ENCODE peak calls at places on chromosomes 3 and 15, in four cellular contexts. U is SK-N-SH, X is HepG2, P is GM12878. S is an unnamed sample.

GRCh38 chr3:177318559-177318958 is 121.3 kb upstream of the TBL1XR1 start:
- DNase-seq in X (no peak), P (no peak), U (no peak), S (no peak)

GRCh38 chr3:25427155-25428002 is 684 bp upstream of the RARB start:
- DNase-seq in P (no peak), X (peak; percentile 42), U (peak; percentile 24), S (peak; percentile 83)

GRCh38 chr3:153284282-153284938 is 122.4 kb downstream of the RAP2B start:
- DNase-seq in P (peak; percentile 12), U (no peak), X (peak; percentile 10), S (peak; percentile 86)

GRCh38 chr3:14907043-14907966 is 40.1 kb upstream of the NR2C2 start:
- DNase-seq in X (no peak), U (no peak), P (no peak), S (no peak)

GRCh38 chr3:195040094-195040493 is 230.9 kb downstream of the XXYLT1 start:
- DNase-seq in P (no peak), X (no peak), U (no peak), S (no peak)

GRCh38 chr3:124347418-124347817 is 355.5 kb upstream of the ROPN1 start:
- DNase-seq in X (no peak), U (peak; percentile 34), P (no peak), S (no peak)

GRCh38 chr3:171116365-171116764 is 89.8 kb upstream of the SLC2A2 start:
- DNase-seq in P (no peak), X (no peak), U (no peak), S (no peak)

GRCh38 chr3:171028025-171028778 is 1.7 kb upstream of the SLC2A2 start:
- DNase-seq in U (peak; percentile 65), P (no peak), X (peak; percentile 28), S (no peak)

GRCh38 chr15:77865106-77865630 is 212.3 kb downstream of the TBC1D2B start:
- DNase-seq in U (no peak), P (no peak), X (no peak), S (no peak)

GRCh38 chr15:92624401-92624991 is 31.1 kb downstream of the FAM174B start:
- DNase-seq in P (no peak), X (no peak), U (no peak), S (no peak)

GRCh38 chr3:102235679-102236078 is 199.1 kb upstream of the ZPLD1 start:
- DNase-seq in U (no peak), P (no peak), X (peak; percentile 11), S (no peak)

GRCh38 chr3:161343540-161343939 is 27.8 kb downstream of the SPTSSB start:
- DNase-seq in P (no peak), U (no peak), X (peak; percentile 53), S (no peak)

GRCh38 chr15:70142322-70143191 is 44.8 kb upstream of the TLE3 start:
- DNase-seq in U (no peak), P (no peak), X (no peak), S (no peak)

GRCh38 chr15:56734013-56734625 is 810 bp upstream of the ZNF280D start:
- DNase-seq in P (no peak), X (no peak), U (no peak), S (peak; percentile 36)

GRCh38 chr15:26771917-26772587 is 814 bp downstream of the GABRB3 start:
- DNase-seq in X (no peak), U (peak; percentile 78), P (no peak), S (peak; percentile 52)

GRCh38 chr15:45454825-45455224 is 67.7 kb downstream of the SLC30A4 start:
- DNase-seq in U (no peak), P (peak; percentile 45), X (no peak), S (peak; percentile 59)

DNA sequence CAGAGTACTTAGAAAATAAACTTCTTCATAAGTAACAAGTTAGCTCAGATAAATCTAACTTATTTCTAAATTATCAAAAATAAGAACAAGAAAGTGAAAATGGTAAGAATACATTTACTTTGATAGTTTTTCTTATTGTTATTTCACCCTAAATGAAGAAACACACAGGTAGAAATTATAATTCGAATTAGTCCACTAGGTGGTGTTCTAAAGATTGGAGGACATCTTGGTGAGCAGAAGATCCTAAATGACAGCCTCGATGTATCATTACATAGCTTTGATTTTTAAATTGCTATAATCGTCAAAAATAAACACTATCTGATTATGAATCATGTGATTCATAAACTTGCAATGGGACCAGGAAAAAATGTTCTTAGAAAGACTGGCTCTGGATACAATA is 280.8 kb upstream of the UBE2E2 start:
- DNase-seq in U (peak; percentile 8), P (no peak), X (no peak), S (peak; percentile 12)
- TF ChIP-seq PBX3 in U (no peak), P (no peak), X (no peak), S (no peak)

DNA sequence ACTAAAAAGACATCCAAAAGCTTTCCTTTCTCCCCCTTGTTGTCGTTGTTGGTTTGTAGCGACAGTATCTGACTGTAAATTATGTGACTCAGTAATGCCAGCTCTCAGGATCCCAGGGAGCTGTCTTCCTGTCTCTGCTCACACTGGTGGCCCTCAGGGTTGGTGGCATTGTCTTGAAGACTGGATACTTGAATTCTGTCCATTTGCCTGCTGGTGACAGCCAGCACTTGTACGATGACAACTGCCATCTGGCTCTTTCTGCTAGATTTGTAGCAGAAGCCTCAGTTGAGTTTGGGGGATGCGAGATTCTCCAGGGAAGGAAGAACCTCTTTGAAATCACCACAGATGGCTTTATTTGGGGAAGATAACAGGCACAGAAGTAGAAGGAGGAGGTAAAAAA is 120.8 kb downstream of the ARPP21 start:
- DNase-seq in P (no peak), U (no peak), X (no peak), S (no peak)
- TF ChIP-seq PBX3 in P (no peak), U (no peak), X (no peak), S (no peak)

GRCh38 chr3:119294889-119295769 is 946 bp downstream of the ARHGAP31 start:
- DNase-seq in P (no peak), X (no peak), U (peak; percentile 70), S (peak; percentile 28)

GRCh38 chr3:119297169-119297568 is 3.0 kb downstream of the ARHGAP31 start:
- DNase-seq in P (no peak), X (no peak), U (no peak), S (no peak)

GRCh38 chr3:119296723-119297122 is 2.5 kb downstream of the ARHGAP31 start:
- DNase-seq in U (peak; percentile 59), X (no peak), P (no peak), S (no peak)

GRCh38 chr3:119294402-119294888 is 262 bp downstream of the ARHGAP31 start:
- DNase-seq in P (no peak), U (no peak), X (no peak), S (peak; percentile 32)

DNA sequence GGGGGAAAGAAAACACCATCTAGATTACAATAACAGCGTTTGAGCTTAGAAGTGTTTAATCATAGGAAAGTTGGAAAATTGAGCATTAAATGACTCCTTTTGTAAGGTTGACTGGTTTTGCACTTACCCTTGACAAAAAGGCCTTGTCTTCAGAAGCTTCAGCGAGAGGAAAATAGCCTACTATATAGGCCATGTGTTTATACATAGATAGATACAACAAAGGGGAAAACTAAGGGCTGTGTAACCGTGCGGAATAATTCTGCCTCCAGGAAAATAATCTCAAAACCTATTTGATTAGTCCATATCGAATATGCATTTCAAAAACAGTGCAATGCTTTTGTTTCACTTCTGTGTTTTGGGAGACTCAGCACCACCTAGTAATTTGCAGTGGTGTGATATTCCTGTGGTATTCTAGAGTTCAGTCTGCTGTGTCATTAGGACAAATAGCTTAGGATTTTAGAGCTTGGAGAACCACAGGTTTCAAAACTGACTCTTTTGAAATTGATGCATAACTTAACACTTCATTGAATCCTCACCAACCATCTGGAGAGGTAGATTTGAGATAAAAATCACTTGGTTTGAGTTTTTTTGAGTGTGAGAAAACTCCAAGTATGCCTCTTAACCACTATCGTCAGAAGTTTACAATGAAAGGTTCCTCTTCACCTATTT is 1.8 kb downstream of the ARHGAP31 start:
- DNase-seq in U (no peak), X (no peak), P (no peak), S (no peak)
- TF ChIP-seq PBX3 in U (no peak), X (no peak), P (no peak), S (no peak)

GRCh38 chr3:133491481-133492059 is 81.9 kb upstream of the CDV3 start:
- DNase-seq in U (no peak), X (no peak), P (no peak), S (no peak)

GRCh38 chr3:133488785-133489367 is 84.6 kb upstream of the CDV3 start:
- DNase-seq in X (peak; percentile 44), U (no peak), P (no peak), S (no peak)

GRCh38 chr3:133492159-133492860 is 81.2 kb upstream of the CDV3 start:
- DNase-seq in U (no peak), X (no peak), P (no peak), S (no peak)

GRCh38 chr3:133489466-133490085 is 83.9 kb upstream of the CDV3 start:
- DNase-seq in X (no peak), U (no peak), P (no peak), S (no peak)

GRCh38 chr3:133490468-133491351 is 82.8 kb upstream of the CDV3 start:
- DNase-seq in P (peak; percentile 76), X (no peak), U (no peak), S (no peak)
- TF ChIP-seq PBX3 in P (peak; percentile 73), X (no peak), U (no peak), S (no peak)

DNA sequence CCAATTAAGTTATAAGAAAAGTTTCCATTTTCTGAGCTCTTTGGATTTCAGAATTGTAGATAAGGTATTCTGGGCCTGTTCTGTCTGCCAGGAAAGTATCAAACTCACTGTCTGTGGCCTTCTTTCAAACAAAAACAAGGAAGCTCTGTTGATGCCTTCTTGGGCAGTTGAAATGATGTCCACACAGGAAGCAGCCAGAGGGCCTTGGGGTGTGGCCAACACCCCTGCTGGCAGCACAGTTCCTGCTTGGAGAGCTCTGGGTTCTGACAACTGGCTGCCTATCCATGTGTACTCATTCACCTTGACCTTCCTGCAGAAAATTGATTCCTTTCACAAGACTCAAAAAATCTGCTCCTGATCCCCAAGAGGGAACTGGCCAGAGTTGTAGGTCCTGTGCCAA is 426.9 kb downstream of the NTRK3 start:
- DNase-seq in U (no peak), P (no peak), X (no peak), S (no peak)
- TF ChIP-seq PBX3 in U (no peak), P (no peak), X (no peak), S (no peak)

GRCh38 chr3:155714295-155714718 is 30.6 kb downstream of the PLCH1 start:
- DNase-seq in X (peak; percentile 92), U (peak; percentile 23), P (no peak), S (no peak)
- TF ChIP-seq PBX3 in X (no peak), U (no peak), P (no peak), S (no peak)

GRCh38 chr15:35271371-35272043 is 186.4 kb upstream of the NANOGP8 start:
- DNase-seq in P (no peak), U (no peak), X (no peak), S (no peak)
- TF ChIP-seq PBX3 in P (no peak), U (no peak), X (no peak), S (no peak)

S was measured in A549.